ENCODE peak calls at places on chromosome 2, in seven cellular contexts. One of them, this sample, is unnamed.

GRCh38 chr2:190947711-190948251 is 66.2 kb downstream of the STAT1 start:
- DNase-seq in IMR-90: peak
- DNase-seq in CD8-positive, alpha-beta memory T cell: peak
- DNase-seq in A549: peak
- DNase-seq in cardiac muscle cell: peak
- DNase-seq in Peyer's patch: no peak
- DNase-seq in left ventricle myocardium inferior: no peak
- DNase-seq in this sample: no peak

GRCh38 chr2:219142329-219142728 is 18.3 kb downstream of the NHEJ1 start:
- DNase-seq in IMR-90: peak
- DNase-seq in CD8-positive, alpha-beta memory T cell: no peak
- DNase-seq in A549: no peak
- DNase-seq in cardiac muscle cell: no peak
- DNase-seq in Peyer's patch: no peak
- DNase-seq in left ventricle myocardium inferior: no peak
- DNase-seq in this sample: no peak

GRCh38 chr2:103817746-103818145 is 1036.2 kb upstream of the POU3F3 start:
- DNase-seq in IMR-90: no peak
- DNase-seq in CD8-positive, alpha-beta memory T cell: no peak
- DNase-seq in A549: no peak
- DNase-seq in cardiac muscle cell: no peak
- DNase-seq in Peyer's patch: no peak
- DNase-seq in left ventricle myocardium inferior: no peak
- DNase-seq in this sample: no peak

GRCh38 chr2:170073288-170073687 is 104.7 kb upstream of the MYO3B start:
- DNase-seq in IMR-90: peak
- DNase-seq in CD8-positive, alpha-beta memory T cell: no peak
- DNase-seq in A549: no peak
- DNase-seq in cardiac muscle cell: no peak
- DNase-seq in Peyer's patch: no peak
- DNase-seq in left ventricle myocardium inferior: peak
- DNase-seq in this sample: no peak

GRCh38 chr2:177547122-177547521 is 154.5 kb downstream of the AGPS start:
- DNase-seq in IMR-90: no peak
- DNase-seq in CD8-positive, alpha-beta memory T cell: no peak
- DNase-seq in A549: no peak
- DNase-seq in cardiac muscle cell: no peak
- DNase-seq in Peyer's patch: no peak
- DNase-seq in left ventricle myocardium inferior: no peak
- DNase-seq in this sample: no peak

GRCh38 chr2:41806286-41806685 is 241.5 kb upstream of the PKDCC start:
- DNase-seq in IMR-90: no peak
- DNase-seq in CD8-positive, alpha-beta memory T cell: no peak
- DNase-seq in A549: peak
- DNase-seq in cardiac muscle cell: no peak
- DNase-seq in Peyer's patch: no peak
- DNase-seq in left ventricle myocardium inferior: no peak
- DNase-seq in this sample: no peak

GRCh38 chr2:239930378-239930777 is 94.8 kb downstream of the NDUFA10 start:
- DNase-seq in IMR-90: no peak
- DNase-seq in CD8-positive, alpha-beta memory T cell: no peak
- DNase-seq in A549: no peak
- DNase-seq in cardiac muscle cell: no peak
- DNase-seq in Peyer's patch: peak
- DNase-seq in left ventricle myocardium inferior: peak
- DNase-seq in this sample: peak

GRCh38 chr2:204749319-204749718 is 204.0 kb downstream of the PARD3B start:
- DNase-seq in IMR-90: peak
- DNase-seq in CD8-positive, alpha-beta memory T cell: no peak
- DNase-seq in A549: no peak
- DNase-seq in cardiac muscle cell: no peak
- DNase-seq in Peyer's patch: no peak
- DNase-seq in left ventricle myocardium inferior: no peak
- DNase-seq in this sample: no peak

GRCh38 chr2:9030882-9031645 is 27.6 kb upstream of the MBOAT2 start:
- DNase-seq in IMR-90: peak
- DNase-seq in CD8-positive, alpha-beta memory T cell: no peak
- DNase-seq in A549: no peak
- DNase-seq in cardiac muscle cell: no peak
- DNase-seq in Peyer's patch: no peak
- DNase-seq in left ventricle myocardium inferior: no peak
- DNase-seq in this sample: no peak

GRCh38 chr2:188046437-188046836 is 245.2 kb upstream of the GULP1 start:
- DNase-seq in IMR-90: peak
- DNase-seq in CD8-positive, alpha-beta memory T cell: no peak
- DNase-seq in A549: no peak
- DNase-seq in cardiac muscle cell: no peak
- DNase-seq in Peyer's patch: no peak
- DNase-seq in left ventricle myocardium inferior: no peak
- DNase-seq in this sample: no peak

GRCh38 chr2:28810384-28811285 is at the start of gene SPDYA:
- DNase-seq in IMR-90: peak
- DNase-seq in CD8-positive, alpha-beta memory T cell: peak
- DNase-seq in A549: peak
- DNase-seq in cardiac muscle cell: peak
- DNase-seq in Peyer's patch: peak
- DNase-seq in left ventricle myocardium inferior: peak
- DNase-seq in this sample: peak

GRCh38 chr2:48983556-48983955 is 170.8 kb downstream of the FSHR start:
- DNase-seq in IMR-90: no peak
- DNase-seq in CD8-positive, alpha-beta memory T cell: no peak
- DNase-seq in A549: no peak
- DNase-seq in cardiac muscle cell: no peak
- DNase-seq in Peyer's patch: no peak
- DNase-seq in left ventricle myocardium inferior: no peak
- DNase-seq in this sample: no peak

GRCh38 chr2:129233166-129233565 is 746.3 kb upstream of the RAB6C start:
- DNase-seq in IMR-90: no peak
- DNase-seq in CD8-positive, alpha-beta memory T cell: no peak
- DNase-seq in A549: no peak
- DNase-seq in cardiac muscle cell: no peak
- DNase-seq in Peyer's patch: no peak
- DNase-seq in left ventricle myocardium inferior: no peak
- DNase-seq in this sample: no peak

GRCh38 chr2:195457873-195458272 is 199.2 kb upstream of the SLC39A10 start:
- DNase-seq in IMR-90: no peak
- DNase-seq in CD8-positive, alpha-beta memory T cell: no peak
- DNase-seq in A549: no peak
- DNase-seq in cardiac muscle cell: no peak
- DNase-seq in Peyer's patch: no peak
- DNase-seq in left ventricle myocardium inferior: no peak
- DNase-seq in this sample: no peak

GRCh38 chr2:75292826-75293225 is 93.5 kb upstream of the TACR1 start:
- DNase-seq in IMR-90: peak
- DNase-seq in CD8-positive, alpha-beta memory T cell: no peak
- DNase-seq in A549: no peak
- DNase-seq in cardiac muscle cell: no peak
- DNase-seq in Peyer's patch: no peak
- DNase-seq in left ventricle myocardium inferior: no peak
- DNase-seq in this sample: no peak

GRCh38 chr2:219109468-219109867 is 48.7 kb upstream of the IHH start:
- DNase-seq in IMR-90: no peak
- DNase-seq in CD8-positive, alpha-beta memory T cell: peak
- DNase-seq in A549: no peak
- DNase-seq in cardiac muscle cell: no peak
- DNase-seq in Peyer's patch: peak
- DNase-seq in left ventricle myocardium inferior: no peak
- DNase-seq in this sample: no peak

GRCh38 chr2:143681006-143681405 is 551.8 kb downstream of the ARHGAP15 start:
- DNase-seq in IMR-90: no peak
- DNase-seq in CD8-positive, alpha-beta memory T cell: no peak
- DNase-seq in A549: no peak
- DNase-seq in cardiac muscle cell: no peak
- DNase-seq in Peyer's patch: no peak
- DNase-seq in left ventricle myocardium inferior: no peak
- DNase-seq in this sample: no peak

GRCh38 chr2:151777487-151777886 is 43.2 kb upstream of the NEB start:
- DNase-seq in IMR-90: no peak
- DNase-seq in CD8-positive, alpha-beta memory T cell: no peak
- DNase-seq in A549: peak
- DNase-seq in cardiac muscle cell: no peak
- DNase-seq in Peyer's patch: no peak
- DNase-seq in left ventricle myocardium inferior: no peak
- DNase-seq in this sample: no peak

GRCh38 chr2:85886585-85886984 is 2.2 kb downstream of the ST3GAL5 start:
- DNase-seq in IMR-90: peak
- DNase-seq in CD8-positive, alpha-beta memory T cell: peak
- DNase-seq in A549: peak
- DNase-seq in cardiac muscle cell: no peak
- DNase-seq in Peyer's patch: no peak
- DNase-seq in left ventricle myocardium inferior: no peak
- DNase-seq in this sample: no peak

GRCh38 chr2:135840601-135841000 is 3.6 kb upstream of the LCT start:
- DNase-seq in IMR-90: no peak
- DNase-seq in CD8-positive, alpha-beta memory T cell: no peak
- DNase-seq in A549: no peak
- DNase-seq in cardiac muscle cell: no peak
- DNase-seq in Peyer's patch: no peak
- DNase-seq in left ventricle myocardium inferior: no peak
- DNase-seq in this sample: no peak

GRCh38 chr2:206832886-206833285 is 67.5 kb downstream of the FASTKD2 start:
- DNase-seq in IMR-90: no peak
- DNase-seq in CD8-positive, alpha-beta memory T cell: no peak
- DNase-seq in A549: no peak
- DNase-seq in cardiac muscle cell: no peak
- DNase-seq in Peyer's patch: no peak
- DNase-seq in left ventricle myocardium inferior: no peak
- DNase-seq in this sample: no peak

GRCh38 chr2:40353236-40353635 is 98.7 kb downstream of the SLC8A1 start:
- DNase-seq in IMR-90: no peak
- DNase-seq in CD8-positive, alpha-beta memory T cell: no peak
- DNase-seq in A549: no peak
- DNase-seq in cardiac muscle cell: no peak
- DNase-seq in Peyer's patch: no peak
- DNase-seq in left ventricle myocardium inferior: no peak
- DNase-seq in this sample: no peak

GRCh38 chr2:189293164-189293563 is 113.6 kb upstream of the COL5A2 start:
- DNase-seq in IMR-90: peak
- DNase-seq in CD8-positive, alpha-beta memory T cell: no peak
- DNase-seq in A549: no peak
- DNase-seq in cardiac muscle cell: no peak
- DNase-seq in Peyer's patch: no peak
- DNase-seq in left ventricle myocardium inferior: no peak
- DNase-seq in this sample: no peak

GRCh38 chr2:112821142-112821541 is 15.4 kb downstream of the IL1B start:
- DNase-seq in IMR-90: no peak
- DNase-seq in CD8-positive, alpha-beta memory T cell: no peak
- DNase-seq in A549: no peak
- DNase-seq in cardiac muscle cell: no peak
- DNase-seq in Peyer's patch: no peak
- DNase-seq in left ventricle myocardium inferior: no peak
- DNase-seq in this sample: no peak

GRCh38 chr2:84905181-84906107 is at the start of gene TMSB10:
- DNase-seq in IMR-90: peak
- DNase-seq in CD8-positive, alpha-beta memory T cell: peak
- DNase-seq in A549: peak
- DNase-seq in cardiac muscle cell: peak
- DNase-seq in Peyer's patch: peak
- DNase-seq in left ventricle myocardium inferior: peak
- DNase-seq in this sample: peak

GRCh38 chr2:75476778-75477177 is 84.0 kb downstream of the EVA1A start:
- DNase-seq in IMR-90: peak
- DNase-seq in CD8-positive, alpha-beta memory T cell: no peak
- DNase-seq in A549: no peak
- DNase-seq in cardiac muscle cell: peak
- DNase-seq in Peyer's patch: no peak
- DNase-seq in left ventricle myocardium inferior: no peak
- DNase-seq in this sample: no peak

GRCh38 chr2:135890830-135891229 is 14.6 kb upstream of the MCM6 start:
- DNase-seq in IMR-90: no peak
- DNase-seq in CD8-positive, alpha-beta memory T cell: no peak
- DNase-seq in A549: no peak
- DNase-seq in cardiac muscle cell: no peak
- DNase-seq in Peyer's patch: no peak
- DNase-seq in left ventricle myocardium inferior: no peak
- DNase-seq in this sample: no peak

GRCh38 chr2:17057109-17058017 is 391.7 kb upstream of the CYRIA start:
- DNase-seq in IMR-90: no peak
- DNase-seq in CD8-positive, alpha-beta memory T cell: no peak
- DNase-seq in A549: no peak
- DNase-seq in cardiac muscle cell: no peak
- DNase-seq in Peyer's patch: no peak
- DNase-seq in left ventricle myocardium inferior: no peak
- DNase-seq in this sample: no peak
- H3K27ac ChIP-seq in IMR-90: no peak
- H3K27ac ChIP-seq in CD8-positive, alpha-beta memory T cell: no peak
- H3K27ac ChIP-seq in A549: no peak
- H3K27ac ChIP-seq in cardiac muscle cell: peak
- H3K27ac ChIP-seq in Peyer's patch: no peak
- H3K27ac ChIP-seq in left ventricle myocardium inferior: no peak
- H3K27ac ChIP-seq in this sample: no peak

GRCh38 chr2:236899945-236900640 is 185.6 kb upstream of the COPS8 start:
- DNase-seq in IMR-90: no peak
- DNase-seq in CD8-positive, alpha-beta memory T cell: no peak
- DNase-seq in A549: no peak
- DNase-seq in cardiac muscle cell: no peak
- DNase-seq in Peyer's patch: no peak
- DNase-seq in left ventricle myocardium inferior: no peak
- DNase-seq in this sample: no peak
- H3K27ac ChIP-seq in IMR-90: no peak
- H3K27ac ChIP-seq in CD8-positive, alpha-beta memory T cell: no peak
- H3K27ac ChIP-seq in A549: no peak
- H3K27ac ChIP-seq in cardiac muscle cell: no peak
- H3K27ac ChIP-seq in Peyer's patch: no peak
- H3K27ac ChIP-seq in left ventricle myocardium inferior: no peak
- H3K27ac ChIP-seq in this sample: no peak

DNA sequence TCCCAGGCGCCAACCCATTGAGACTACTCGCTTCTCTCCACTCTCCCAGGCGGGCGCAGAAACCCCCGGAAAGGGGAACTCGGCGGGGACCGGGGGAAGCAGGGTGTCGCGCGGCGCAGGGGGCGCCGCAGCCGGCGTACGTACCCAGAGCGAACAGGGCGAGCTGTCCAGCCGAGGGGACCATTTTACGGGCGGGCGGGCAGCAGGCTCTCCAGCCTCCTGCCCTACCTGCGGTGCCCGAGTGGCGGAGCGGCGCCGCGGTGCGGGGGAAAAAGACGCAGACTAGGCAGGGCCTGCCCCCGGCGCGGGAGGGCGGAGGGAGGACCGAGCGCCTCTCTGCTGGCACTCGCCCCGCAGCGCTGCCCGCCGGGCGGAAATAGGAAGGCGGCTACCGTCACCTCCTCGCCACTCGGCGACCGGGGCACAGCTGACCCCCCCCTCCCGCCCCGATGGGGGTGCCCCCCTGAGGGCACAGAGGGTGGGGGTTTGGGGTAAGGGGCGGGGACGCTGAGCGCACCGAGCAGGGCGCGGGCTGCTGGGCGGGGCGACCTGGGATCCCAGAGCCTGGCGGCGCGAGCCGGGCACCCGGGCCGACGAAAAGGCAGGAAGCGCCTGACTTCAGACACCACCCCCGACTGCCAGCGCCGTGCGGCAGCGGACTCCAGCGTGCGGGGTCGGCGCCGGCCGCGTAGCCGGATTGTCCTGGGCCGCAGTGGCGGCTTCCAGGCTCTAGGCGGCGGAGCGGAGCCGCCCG is at the start of gene TGFA:
- DNase-seq in IMR-90: no peak
- DNase-seq in CD8-positive, alpha-beta memory T cell: peak
- DNase-seq in A549: peak
- DNase-seq in cardiac muscle cell: peak
- DNase-seq in Peyer's patch: peak
- DNase-seq in left ventricle myocardium inferior: peak
- DNase-seq in this sample: peak
- H3K27ac ChIP-seq in IMR-90: no peak
- H3K27ac ChIP-seq in CD8-positive, alpha-beta memory T cell: peak
- H3K27ac ChIP-seq in A549: peak
- H3K27ac ChIP-seq in cardiac muscle cell: no peak
- H3K27ac ChIP-seq in Peyer's patch: peak
- H3K27ac ChIP-seq in left ventricle myocardium inferior: peak
- H3K27ac ChIP-seq in this sample: peak

GRCh38 chr2:54385271-54385670 is 70.9 kb upstream of the SPTBN1 start:
- DNase-seq in IMR-90: no peak
- DNase-seq in CD8-positive, alpha-beta memory T cell: no peak
- DNase-seq in A549: no peak
- DNase-seq in cardiac muscle cell: no peak
- DNase-seq in Peyer's patch: no peak
- DNase-seq in left ventricle myocardium inferior: no peak
- DNase-seq in this sample: no peak
- H3K27ac ChIP-seq in IMR-90: no peak
- H3K27ac ChIP-seq in CD8-positive, alpha-beta memory T cell: no peak
- H3K27ac ChIP-seq in A549: no peak
- H3K27ac ChIP-seq in cardiac muscle cell: no peak
- H3K27ac ChIP-seq in Peyer's patch: no peak
- H3K27ac ChIP-seq in left ventricle myocardium inferior: peak
- H3K27ac ChIP-seq in this sample: no peak